ENCODE peak calls at places on chromosomes 1 and 21, in five cellular contexts. K is IMR-90, V is neuronal stem cell, Z is H1, N is trophoblast cell. E is an unnamed sample.

GRCh38 chr1:85078903-85079302 is 30.6 kb upstream of the MCOLN3 start:
- DNase-seq in N (peak; percentile 28), K (peak; percentile 17), V (no peak), Z (no peak), E (peak; percentile 21)

GRCh38 chr1:1306661-1307260 is 969 bp downstream of the ACAP3 start:
- DNase-seq in Z (no peak), K (no peak), N (no peak), V (no peak), E (peak; percentile 24)

GRCh38 chr1:50735443-50735842 is 224.6 kb downstream of the FAF1 start:
- DNase-seq in Z (no peak), K (peak; percentile 33), V (no peak), N (peak; percentile 63), E (peak; percentile 38)

GRCh38 chr1:212479188-212479587 is 46.5 kb downstream of the NENF start:
- DNase-seq in N (peak; percentile 72), Z (no peak), V (no peak), K (no peak), E (no peak)

GRCh38 chr21:44428281-44428942 is 26.9 kb upstream of the LRRC3 start:
- DNase-seq in Z (peak; percentile 83), N (peak; percentile 71), V (no peak), K (no peak), E (peak; percentile 2)

GRCh38 chr1:229582011-229582694 is 23.6 kb upstream of the ABCB10 start:
- DNase-seq in Z (no peak), K (peak; percentile 29), V (no peak), N (peak; percentile 35), E (no peak)

GRCh38 chr1:46801323-46802055 is 2.6 kb downstream of the CYP4B1 start:
- DNase-seq in K (no peak), Z (no peak), V (no peak), N (no peak), E (no peak)

GRCh38 chr21:28754862-28755261 is 237.8 kb downstream of the LTN1 start:
- DNase-seq in K (no peak), Z (no peak), N (no peak), V (no peak), E (no peak)

GRCh38 chr21:42925114-42925907 is at the start of gene ERVH48-1:
- DNase-seq in N (peak; percentile 97), K (peak; percentile 11), V (no peak), Z (no peak), E (peak; percentile 58)

GRCh38 chr1:15475737-15476314 is at the start of gene CELA2B:
- DNase-seq in N (no peak), V (no peak), K (no peak), Z (no peak), E (no peak)

GRCh38 chr1:244322791-244323521 is 128.8 kb downstream of the ADSS2 start:
- DNase-seq in V (no peak), N (peak; percentile 98), K (peak; percentile 98), Z (no peak), E (peak; percentile 95)

GRCh38 chr1:234218078-234218477 is 155.2 kb upstream of the COA6 start:
- DNase-seq in N (no peak), V (no peak), Z (no peak), K (no peak), E (no peak)

GRCh38 chr1:180805316-180805715 is 107.4 kb upstream of the KIAA1614 start:
- DNase-seq in K (no peak), Z (no peak), V (no peak), N (no peak), E (no peak)

GRCh38 chr1:41619511-41620364 is 135.3 kb upstream of the EDN2 start:
- DNase-seq in N (no peak), V (no peak), K (no peak), Z (peak; percentile 43), E (no peak)

GRCh38 chr1:33433509-33434362 is 2.8 kb upstream of the PHC2 start:
- DNase-seq in V (no peak), N (peak; percentile 94), K (peak; percentile 99), Z (no peak), E (peak; percentile 100)

GRCh38 chr1:42925132-42925769 is 33.4 kb downstream of the SLC2A1 start:
- DNase-seq in Z (peak; percentile 48), N (no peak), V (no peak), K (no peak), E (no peak)

GRCh38 chr21:16473965-16474364 is 744.2 kb downstream of the USP25 start:
- DNase-seq in Z (no peak), V (no peak), K (peak; percentile 12), N (no peak), E (no peak)

GRCh38 chr1:115115521-115116161 is 26.3 kb upstream of the TSPAN2 start:
- DNase-seq in K (peak; percentile 43), Z (no peak), N (no peak), V (no peak), E (no peak)

GRCh38 chr1:18142969-18143368 is 35.4 kb downstream of the IGSF21 start:
- DNase-seq in N (no peak), K (no peak), Z (no peak), V (no peak), E (no peak)

GRCh38 chr1:7617826-7618225 is 153.3 kb upstream of the VAMP3 start:
- DNase-seq in K (no peak), N (no peak), Z (no peak), V (no peak), E (no peak)

GRCh38 chr21:39345440-39345839 is 3.4 kb downstream of the HMGN1 start:
- DNase-seq in N (no peak), Z (no peak), V (no peak), K (no peak), E (no peak)

GRCh38 chr1:12424793-12425192 is 193.2 kb downstream of the DHRS3 start:
- DNase-seq in V (no peak), N (no peak), K (peak; percentile 34), Z (no peak), E (no peak)

GRCh38 chr1:225933072-225933471 is 7.9 kb downstream of the LEFTY2 start:
- DNase-seq in K (peak; percentile 85), V (no peak), N (no peak), Z (no peak), E (peak; percentile 42)

GRCh38 chr1:230408971-230409370 is 17.2 kb downstream of the PGBD5 start:
- DNase-seq in Z (no peak), V (no peak), K (no peak), N (no peak), E (no peak)

GRCh38 chr1:202010042-202011015 is at the start of gene ELF3:
- DNase-seq in Z (peak; percentile 89), K (no peak), N (peak; percentile 99), V (peak; percentile 85), E (no peak)
- H3K4ac ChIP-seq in Z (peak within 1 kb of the TSS; percentile 55), K (no peak within 1 kb of the TSS), N (peak within 1 kb of the TSS; percentile 71), V (no peak within 1 kb of the TSS), E (no peak within 1 kb of the TSS)

GRCh38 chr1:228243093-228243492 is 35.2 kb downstream of the OBSCN start:
- DNase-seq in V (no peak), K (no peak), Z (peak; percentile 11), N (no peak), E (no peak)

GRCh38 chr1:228241259-228241658 is 33.4 kb downstream of the OBSCN start:
- DNase-seq in Z (no peak), K (no peak), N (no peak), V (no peak), E (no peak)

GRCh38 chr1:228242313-228242864 is 34.5 kb downstream of the OBSCN start:
- DNase-seq in K (no peak), N (no peak), Z (no peak), V (no peak), E (no peak)

GRCh38 chr1:228238461-228238860 is 30.6 kb downstream of the OBSCN start:
- DNase-seq in K (no peak), N (no peak), V (no peak), Z (no peak), E (no peak)

GRCh38 chr1:228240411-228241240 is 32.8 kb downstream of the OBSCN start:
- DNase-seq in V (no peak), N (no peak), Z (peak; percentile 28), K (no peak), E (no peak)
- H3K9me3 ChIP-seq in V (peaks cover 43% of the 10 kb centered on the region), N (peaks cover 31% of the 10 kb centered on the region), Z (peaks cover 50% of the 10 kb centered on the region), K (peaks cover 38% of the 10 kb centered on the region), E (peaks cover 56% of the 10 kb centered on the region)

DNA sequence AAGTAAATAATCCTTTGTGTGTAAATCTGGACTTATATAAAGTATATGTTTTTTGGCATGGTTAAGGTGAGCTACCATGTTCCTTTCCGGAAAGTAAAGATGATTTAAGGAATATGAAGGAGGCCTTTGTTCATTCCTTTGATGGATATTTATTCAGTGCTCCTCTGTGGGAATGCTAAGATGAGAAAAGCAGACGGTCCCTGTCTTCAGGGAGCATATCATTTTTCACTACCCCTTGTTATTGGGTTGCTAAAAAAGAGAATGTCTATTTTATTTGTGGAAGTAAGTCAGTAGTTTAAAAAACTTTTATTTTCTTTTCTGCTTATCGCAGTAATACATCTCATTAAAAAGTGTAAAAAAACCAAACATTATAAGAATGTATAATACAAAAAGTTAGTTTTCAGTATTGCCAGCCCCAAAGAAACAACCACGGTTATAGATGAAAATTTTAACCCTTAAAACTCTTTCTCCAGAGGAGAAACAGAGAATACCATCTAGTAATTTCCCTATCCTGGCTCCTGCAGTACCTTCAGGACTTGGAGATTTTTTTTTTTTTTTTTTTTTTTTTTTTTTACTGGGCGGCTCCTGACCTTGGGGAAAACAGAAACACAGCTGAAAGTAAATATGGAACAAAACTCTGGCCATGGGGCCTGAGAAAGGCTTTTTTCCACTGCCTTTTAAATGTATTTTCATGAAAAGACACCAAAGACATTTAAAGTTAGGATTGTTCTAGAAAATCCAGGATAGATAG is 35.3 kb upstream of the CNN3 start:
- DNase-seq in N (no peak), V (no peak), K (no peak), Z (no peak), E (peak; percentile 17)
- H3K4me3 ChIP-seq in N (no peak overlapping the region), V (no peak overlapping the region), K (peak overlapping the region; percentile 34), Z (no peak overlapping the region), E (no peak overlapping the region)

GRCh38 chr1:221921936-221922335 is 180.0 kb upstream of the DUSP10 start:
- DNase-seq in Z (no peak), K (peak; percentile 49), V (no peak), N (no peak), E (no peak)
- H3K4ac ChIP-seq in Z (no peak overlapping the region), K (no peak overlapping the region), V (no peak overlapping the region), N (no peak overlapping the region), E (no peak overlapping the region)

DNA sequence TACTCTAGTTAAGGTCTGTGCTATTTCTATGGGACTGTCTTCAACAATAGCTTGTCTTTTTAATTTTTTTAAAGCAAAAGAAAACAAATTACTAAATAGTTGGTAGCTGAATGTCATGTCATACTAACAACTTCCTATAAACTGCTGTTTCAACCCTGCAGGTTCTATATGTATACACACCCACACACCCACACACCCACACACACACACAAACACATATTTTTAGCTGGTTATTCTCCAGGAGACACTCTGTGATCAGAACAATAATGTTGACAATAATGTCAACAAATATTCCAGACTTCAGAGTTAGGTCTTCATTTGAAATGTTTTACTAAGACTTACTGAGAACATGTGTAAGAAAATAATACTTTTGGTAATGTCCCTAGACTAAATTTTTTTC is 66.7 kb downstream of the AK5 start:
- DNase-seq in Z (no peak), K (no peak), N (no peak), V (no peak), E (no peak)
- H3K9me3 ChIP-seq in Z (no peaks in the 10 kb centered on the region), K (no peaks in the 10 kb centered on the region), N (peaks cover 2% of the 10 kb centered on the region), V (no peaks in the 10 kb centered on the region), E (no peaks in the 10 kb centered on the region)

E was measured in mesenchymal stem cell.